ENCODE peak calls at places on chromosome 19, in six cellular contexts. L, D, N, K, G and U are unnamed samples.

GRCh38 chr19:19566306-19566705 is 28.2 kb downstream of the CILP2 start:
- DNase-seq in L (no peak), D (no peak), N (no peak), K (no peak), G (no peak), U (no peak)

GRCh38 chr19:11382898-11383705 is 1.0 kb downstream of the EPOR start:
- DNase-seq in L (peak; percentile 70), D (no peak), N (peak; percentile 72), K (no peak), G (peak; percentile 51), U (peak; percentile 57)

GRCh38 chr19:19224852-19225494 is 13.2 kb downstream of the NCAN start:
- DNase-seq in L (peak; percentile 81), D (peak; percentile 68), N (peak; percentile 87), K (no peak), G (peak; percentile 50), U (peak; percentile 65)

GRCh38 chr19:46040952-46041500 is at the start of gene IGFL4:
- DNase-seq in L (no peak), D (no peak), N (no peak), K (no peak), G (no peak), U (no peak)

GRCh38 chr19:4831351-4832340 is at the start of gene TICAM1:
- DNase-seq in L (peak; percentile 82), D (peak; percentile 51), N (peak; percentile 34), K (no peak), G (peak; percentile 84), U (peak; percentile 64)

GRCh38 chr19:39475748-39476147 is 4.9 kb upstream of the TIMM50 start:
- DNase-seq in L (no peak), D (no peak), N (no peak), K (no peak), G (no peak), U (no peak)

GRCh38 chr19:651991-652390 is 11.0 kb downstream of the RNF126 start:
- DNase-seq in L (no peak), D (no peak), N (no peak), K (no peak), G (peak; percentile 15), U (no peak)

GRCh38 chr19:38848299-38849146 is 1.3 kb downstream of the HNRNPL start:
- DNase-seq in L (no peak), D (no peak), N (no peak), K (no peak), G (no peak), U (no peak)

GRCh38 chr19:51410950-51411748 is 6.3 kb downstream of the SIGLEC10 start:
- DNase-seq in L (no peak), D (no peak), N (no peak), K (no peak), G (no peak), U (no peak)

GRCh38 chr19:49272204-49272603 is 52.8 kb downstream of the SLC6A16 start:
- DNase-seq in L (no peak), D (no peak), N (no peak), K (no peak), G (no peak), U (no peak)

GRCh38 chr19:296476-297225 is 5.4 kb upstream of the PLPP2 start:
- DNase-seq in L (no peak), D (no peak), N (no peak), K (no peak), G (peak; percentile 56), U (no peak)

GRCh38 chr19:38674388-38675133 is 27.1 kb downstream of the ACTN4 start:
- DNase-seq in L (no peak), D (no peak), N (no peak), K (no peak), G (peak; percentile 60), U (no peak)

GRCh38 chr19:7874080-7874856 is at the start of gene PRR36:
- DNase-seq in L (no peak), D (no peak), N (no peak), K (no peak), G (peak; percentile 57), U (peak; percentile 71)

GRCh38 chr19:5074830-5075394 is 106.0 kb downstream of the KDM4B start:
- DNase-seq in L (no peak), D (no peak), N (peak; percentile 25), K (no peak), G (no peak), U (no peak)

GRCh38 chr19:28424041-28424440 is 788.9 kb downstream of the UQCRFS1 start:
- DNase-seq in L (no peak), D (no peak), N (no peak), K (no peak), G (no peak), U (no peak)

GRCh38 chr19:14434157-14434501 is 1.0 kb downstream of the PKN1 start:
- DNase-seq in L (no peak), D (no peak), N (no peak), K (no peak), G (no peak), U (peak; percentile 36)

GRCh38 chr19:3494559-3494958 is 5.9 kb downstream of the DOHH start:
- DNase-seq in L (peak; percentile 67), D (no peak), N (no peak), K (no peak), G (no peak), U (no peak)

GRCh38 chr19:19647037-19647835 is 3.8 kb upstream of the GMIP start:
- DNase-seq in L (no peak), D (no peak), N (no peak), K (no peak), G (peak; percentile 26), U (no peak)

GRCh38 chr19:5585461-5586299 is 17.9 kb upstream of the TINCR start:
- DNase-seq in L (peak; percentile 64), D (no peak), N (peak; percentile 78), K (no peak), G (peak; percentile 36), U (peak; percentile 46)

GRCh38 chr19:50380767-50381166 is 3.4 kb upstream of the POLD1 start:
- DNase-seq in L (no peak), D (no peak), N (no peak), K (no peak), G (peak; percentile 40), U (no peak)

GRCh38 chr19:10552596-10553053 is 8.9 kb downstream of the ATG4D start:
- DNase-seq in L (peak; percentile 56), D (no peak), N (peak; percentile 79), K (no peak), G (no peak), U (peak; percentile 68)

GRCh38 chr19:44900328-44901244 is 5.0 kb upstream of the APOE start:
- DNase-seq in L (no peak), D (no peak), N (no peak), K (no peak), G (no peak), U (no peak)